ENCODE peak calls at places on chromosome 2, in seven cellular contexts. Y is heart left ventricle, J is neuronal stem cell, Z is GM23338, H is transverse colon, A is tibial artery, W is left ventricle myocardium inferior. M is an unnamed sample.
A peak's percentile ranks its signal among the peaks of the same experiment; 100 is the strongest.

GRCh38 chr2:30267576-30267975 is 36.2 kb downstream of the LBH start:
- DNase-seq in Y (no peak), A (no peak), J (no peak), Z (no peak), W (no peak), H (no peak), M (no peak)

GRCh38 chr2:190726255-190726654 is 77.4 kb downstream of the NAB1 start:
- DNase-seq in H (no peak), Z (no peak), J (no peak), Y (no peak), A (no peak), W (no peak), M (no peak)

GRCh38 chr2:2649109-2650072 is 318.3 kb upstream of the MYT1L start:
- DNase-seq in Y (no peak), H (no peak), Z (no peak), W (no peak), A (peak; percentile 54), J (no peak), M (no peak)

GRCh38 chr2:74168739-74169138 is 9.9 kb downstream of the MOB1A start:
- DNase-seq in H (no peak), A (no peak), W (no peak), J (no peak), Z (no peak), Y (no peak), M (no peak)

GRCh38 chr2:10056439-10056838 is 13.1 kb downstream of the KLF11 start:
- DNase-seq in H (no peak), Z (no peak), J (no peak), A (no peak), W (no peak), Y (no peak), M (no peak)

GRCh38 chr2:145325485-145325884 is 805.6 kb upstream of the ZEB2 start:
- DNase-seq in Y (no peak), H (no peak), J (no peak), W (no peak), A (no peak), Z (no peak), M (no peak)

GRCh38 chr2:211514049-211514448 is 957.6 kb downstream of the CPS1 start:
- DNase-seq in Y (no peak), W (no peak), Z (no peak), H (no peak), J (no peak), A (no peak), M (no peak)

GRCh38 chr2:212032536-212033219 is 505.9 kb downstream of the ERBB4 start:
- DNase-seq in H (no peak), A (no peak), J (no peak), W (no peak), Z (no peak), Y (no peak), M (no peak)

DNA sequence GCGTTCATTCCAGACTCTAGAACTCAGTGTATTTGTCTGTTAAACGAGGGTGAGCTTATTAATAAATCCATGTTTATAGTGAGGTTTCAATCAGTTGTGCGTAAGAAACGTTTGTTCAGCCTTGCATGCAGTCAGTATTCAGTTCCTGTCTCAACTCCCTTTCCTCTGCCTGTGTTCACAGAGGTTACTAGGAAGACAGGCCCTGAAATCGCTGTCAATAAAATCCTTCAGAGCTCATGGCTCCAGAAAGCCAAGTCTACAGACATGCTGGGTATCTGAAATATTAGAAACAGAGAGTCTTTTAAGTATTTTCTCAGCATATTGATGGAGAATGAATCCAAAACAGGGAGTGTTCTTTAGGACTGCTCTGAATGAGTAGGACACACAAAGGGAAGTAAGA is 75.4 kb downstream of the KLF7 start:
- DNase-seq in A (no peak), Y (no peak), Z (no peak), W (no peak), J (no peak), H (no peak), M (no peak)
- H3K4me1 ChIP-seq in A (no peaks in the 10 kb centered on the region), Y (peaks cover 98% of the 10 kb centered on the region), Z (peaks cover 50% of the 10 kb centered on the region), W (peaks cover 100% of the 10 kb centered on the region), J (peaks cover 4% of the 10 kb centered on the region), H (peaks cover 15% of the 10 kb centered on the region), M (no peaks in the 10 kb centered on the region)

DNA sequence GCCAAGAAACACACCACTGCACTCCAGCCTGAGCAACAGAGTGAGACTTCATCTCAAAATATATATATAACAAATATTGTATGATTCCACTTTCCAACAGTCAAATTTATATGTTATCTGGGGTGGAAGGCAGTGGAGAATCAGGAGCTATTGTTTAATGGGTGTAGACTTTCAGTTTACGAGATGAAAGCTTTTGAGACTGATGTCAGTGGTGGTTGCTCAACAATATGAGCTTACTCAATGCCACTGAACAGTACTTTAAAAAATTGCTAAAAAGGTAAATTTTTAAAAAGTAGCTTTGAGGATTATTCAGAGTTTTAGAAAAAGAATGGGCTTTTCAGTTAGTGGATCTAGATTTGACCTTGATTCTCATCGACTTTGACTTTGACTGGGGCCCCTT is 105.9 kb upstream of the ST6GAL2 start:
- DNase-seq in A (no peak), Y (no peak), Z (no peak), H (no peak), J (no peak), W (no peak), M (no peak)
- H3K27me3 ChIP-seq in A (no peaks in the 10 kb centered on the region), Y (no peaks in the 10 kb centered on the region), Z (no peaks in the 10 kb centered on the region), H (no peaks in the 10 kb centered on the region), J (no peaks in the 10 kb centered on the region), W (no peaks in the 10 kb centered on the region), M (no peaks in the 10 kb centered on the region)

DNA sequence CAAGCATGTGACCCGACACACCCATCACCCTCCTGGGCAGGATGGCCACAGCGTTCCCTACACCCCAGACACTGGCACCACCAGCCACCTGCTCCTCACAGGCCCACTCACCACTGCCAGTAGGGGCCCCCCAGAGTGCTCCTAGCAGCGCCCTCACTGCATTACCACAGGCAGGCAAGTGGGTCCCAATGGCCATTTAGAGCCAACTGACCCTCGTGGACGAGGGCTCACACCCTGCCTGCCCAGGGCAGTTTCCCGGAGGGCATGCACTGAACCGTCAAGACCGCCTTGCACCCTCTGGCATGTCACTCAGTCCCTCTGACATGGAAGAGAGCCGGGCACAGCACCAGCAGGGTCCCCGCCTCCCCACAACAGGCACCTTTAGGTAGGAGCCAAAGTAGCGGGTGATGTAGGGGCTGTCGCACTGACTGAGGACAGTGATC is 7.3 kb downstream of the STK25 start:
- DNase-seq in A (no peak), Z (no peak), J (no peak), H (no peak), Y (no peak), W (no peak), M (no peak)
- H3K4me1 ChIP-seq in A (no peaks in the 10 kb centered on the region), Z (peaks cover 2% of the 10 kb centered on the region), J (peaks cover 4% of the 10 kb centered on the region), H (peaks cover 14% of the 10 kb centered on the region), Y (peaks cover 12% of the 10 kb centered on the region), W (peaks cover 12% of the 10 kb centered on the region), M (peaks cover 13% of the 10 kb centered on the region)

GRCh38 chr2:176079285-176079830 is 4.4 kb downstream of the EVX2 start:
- DNase-seq in H (no peak), Z (peak; percentile 70), J (no peak), W (no peak), A (no peak), Y (no peak), M (no peak)
- H3K27me3 ChIP-seq in H (peaks cover 99% of the 10 kb centered on the region), Z (peaks cover 98% of the 10 kb centered on the region), J (peaks cover 49% of the 10 kb centered on the region), W (peaks cover 100% of the 10 kb centered on the region), A (peaks cover 99% of the 10 kb centered on the region), Y (peaks cover 99% of the 10 kb centered on the region), M (peaks cover 100% of the 10 kb centered on the region)

GRCh38 chr2:101114268-101114783 is 36.9 kb downstream of the TBC1D8 start:
- DNase-seq in W (no peak), Z (no peak), A (no peak), Y (no peak), J (no peak), H (no peak), M (no peak)

GRCh38 chr2:101116348-101116747 is 34.8 kb downstream of the TBC1D8 start:
- DNase-seq in W (no peak), H (no peak), Z (no peak), A (no peak), Y (no peak), J (no peak), M (no peak)

GRCh38 chr2:101114815-101115214 is 36.4 kb downstream of the TBC1D8 start:
- DNase-seq in J (no peak), Y (peak; percentile 42), A (no peak), Z (no peak), H (peak; percentile 36), W (no peak), M (no peak)

GRCh38 chr2:101116841-101117552 is 34.2 kb downstream of the TBC1D8 start:
- DNase-seq in Z (no peak), W (no peak), H (no peak), Y (peak; percentile 49), J (no peak), A (no peak), M (no peak)

GRCh38 chr2:101115664-101116063 is 35.5 kb downstream of the TBC1D8 start:
- DNase-seq in Z (no peak), W (no peak), Y (no peak), J (no peak), H (no peak), A (no peak), M (no peak)
- H3K4me1 ChIP-seq in Z (peaks cover 50% of the 10 kb centered on the region), W (peaks cover 99% of the 10 kb centered on the region), Y (peaks cover 78% of the 10 kb centered on the region), J (peaks cover 2% of the 10 kb centered on the region), H (peaks cover 36% of the 10 kb centered on the region), A (no peaks in the 10 kb centered on the region), M (peaks cover 74% of the 10 kb centered on the region)

M was measured in suprapubic skin.